ENCODE peak calls at places on chromosome 3, in four cellular contexts. E is fibroblast of pulmonary artery, W is retina, A is ACHN. X is an unnamed sample.

GRCh38 chr3:125061646-125062045 is 5.8 kb upstream of the HEG1 start:
- DNase-seq in E (no peak), W (no peak), A (no peak), X (no peak)

GRCh38 chr3:105867690-105868449 is 942 bp downstream of the CBLB start:
- DNase-seq in E (peak), W (no peak), A (no peak), X (no peak)

GRCh38 chr3:181487236-181487978 is 224.3 kb upstream of the SOX2 start:
- DNase-seq in E (no peak), W (no peak), A (no peak), X (no peak)

GRCh38 chr3:17023006-17023664 is 138.4 kb downstream of the PLCL2 start:
- DNase-seq in E (peak), W (no peak), A (no peak), X (no peak)

GRCh38 chr3:46642971-46643370 is 30.6 kb downstream of the FAM240A start:
- DNase-seq in E (no peak), W (no peak), A (no peak), X (no peak)

GRCh38 chr3:152318512-152318911 is 49.8 kb downstream of the MBNL1 start:
- DNase-seq in E (no peak), W (no peak), A (no peak), X (no peak)

GRCh38 chr3:159669753-159670152 is 318.9 kb upstream of the IL12A start:
- DNase-seq in E (peak), W (no peak), A (no peak), X (no peak)

GRCh38 chr3:47533481-47533880 is 20.0 kb upstream of the ELP6 start:
- DNase-seq in E (no peak), W (no peak), A (no peak), X (no peak)

GRCh38 chr3:186540444-186541226 is 3.5 kb downstream of the CRYGS start:
- DNase-seq in E (peak), W (peak), A (peak), X (peak)

GRCh38 chr3:45011756-45012441 is 14.2 kb upstream of the CLEC3B start:
- DNase-seq in E (peak), W (no peak), A (peak), X (no peak)

GRCh38 chr3:124800511-124801374 is 70.5 kb downstream of the UMPS start:
- DNase-seq in E (peak), W (no peak), A (no peak), X (no peak)

GRCh38 chr3:162348912-162349311 is 852.3 kb downstream of the OTOL1 start:
- DNase-seq in E (no peak), W (no peak), A (no peak), X (no peak)

GRCh38 chr3:72641684-72642083 is 206.6 kb downstream of the SHQ1 start:
- DNase-seq in E (no peak), W (no peak), A (no peak), X (no peak)

GRCh38 chr3:13518516-13519351 is 30.2 kb upstream of the FBLN2 start:
- DNase-seq in E (peak), W (no peak), A (no peak), X (peak)

GRCh38 chr3:58572013-58572633 is 5.1 kb downstream of the FAM107A start:
- DNase-seq in E (no peak), W (no peak), A (no peak), X (no peak)

GRCh38 chr3:51380601-51381332 is 4.3 kb upstream of the MANF start:
- DNase-seq in E (no peak), W (no peak), A (no peak), X (no peak)

GRCh38 chr3:126315083-126315658 is 42.0 kb downstream of the KLF15 start:
- DNase-seq in E (no peak), W (no peak), A (no peak), X (no peak)

GRCh38 chr3:196227629-196228493 is 11.5 kb downstream of the SLC51A start:
- DNase-seq in E (peak), W (no peak), A (no peak), X (no peak)

GRCh38 chr3:171640520-171641412 is 169.5 kb downstream of the PLD1 start:
- DNase-seq in E (peak), W (peak), A (peak), X (no peak)